ENCODE peak calls at places on chromosomes 4 and X, in four cellular contexts. A is uterus, H is pancreas, L is sigmoid colon. S is an unnamed sample. For H3K4me1, the result is how much of the 10 kb centered on the place peaks cover.

GRCh38 chr4:6227412-6228157 is 27.2 kb upstream of the JAKMIP1 start:
- DNase-seq in H (no peak), A (no peak), L (peak), S (no peak)

GRCh38 chrX:124557976-124558375 is 211.6 kb downstream of the SH2D1A start:
- DNase-seq in A (no peak), H (no peak), L (no peak), S (no peak)

GRCh38 chr4:186689476-186689875 is 34.2 kb downstream of the FAT1 start:
- DNase-seq in H (peak), L (peak), A (no peak), S (no peak)

GRCh38 chr4:80235451-80235850 is 31.0 kb upstream of the FGF5 start:
- DNase-seq in H (no peak), L (no peak), A (no peak), S (no peak)

GRCh38 chrX:68833855-68834331 is 5.1 kb downstream of the EFNB1 start:
- DNase-seq in A (no peak), H (no peak), L (peak), S (no peak)

GRCh38 chrX:153816821-153817220 is 13.5 kb downstream of the PDZD4 start:
- DNase-seq in A (no peak), H (no peak), L (no peak), S (peak)

GRCh38 chr4:144518181-144518895 is 127.6 kb upstream of the HHIP start:
- DNase-seq in H (no peak), L (no peak), A (no peak), S (no peak)

GRCh38 chr4:93299116-93299515 is 529.4 kb upstream of the ATOH1 start:
- DNase-seq in H (no peak), A (no peak), L (no peak), S (no peak)

GRCh38 chr4:101163936-101164335 is 183.4 kb downstream of the PPP3CA start:
- DNase-seq in H (no peak), L (no peak), A (no peak), S (no peak)

GRCh38 chr4:147674496-147674895 is 9.5 kb downstream of the PRMT9 start:
- DNase-seq in L (no peak), A (no peak), H (no peak), S (no peak)

GRCh38 chr4:174713181-174713580 is 115.9 kb downstream of the GLRA3 start:
- DNase-seq in L (no peak), A (no peak), H (no peak), S (no peak)

GRCh38 chrX:7347465-7347864 is 199.5 kb upstream of the PUDP start:
- DNase-seq in A (no peak), L (no peak), H (no peak), S (no peak)

GRCh38 chrX:119516157-119516702 is 48.0 kb downstream of the SLC25A5 start:
- DNase-seq in L (no peak), H (peak), A (peak), S (no peak)

GRCh38 chr4:38313175-38313574 is 350.8 kb upstream of the KLF3 start:
- DNase-seq in L (no peak), A (no peak), H (peak), S (no peak)

GRCh38 chr4:24774452-24774851 is 20.9 kb upstream of the SOD3 start:
- DNase-seq in L (no peak), H (no peak), A (no peak), S (no peak)

GRCh38 chr4:121554377-121554776 is 142.4 kb downstream of the ANXA5 start:
- DNase-seq in H (no peak), L (no peak), A (no peak), S (no peak)

GRCh38 chr4:125961626-125962025 is 646.9 kb downstream of the FAT4 start:
- DNase-seq in H (no peak), L (no peak), A (no peak), S (peak)

GRCh38 chr4:89482248-89482647 is 174.6 kb upstream of the GPRIN3 start:
- DNase-seq in L (no peak), H (no peak), A (no peak), S (no peak)

GRCh38 chr4:124334119-124334518 is 378.4 kb downstream of the ANKRD50 start:
- DNase-seq in H (no peak), A (no peak), L (no peak), S (no peak)

GRCh38 chrX:130769835-130770234 is 133.2 kb downstream of the ENOX2 start:
- DNase-seq in H (no peak), L (no peak), A (no peak), S (no peak)

GRCh38 chr4:13196721-13197120 is 287.4 kb downstream of the RAB28 start:
- DNase-seq in L (peak), H (no peak), A (no peak), S (no peak)

GRCh38 chr4:64747919-64748715 is 338.9 kb upstream of the TECRL start:
- DNase-seq in A (no peak), H (no peak), L (no peak), S (peak)

GRCh38 chrX:49077941-49078340 is 1.7 kb downstream of the WDR45 start:
- DNase-seq in L (no peak), H (no peak), A (no peak), S (no peak)

GRCh38 chr4:94214703-94215360 is 7.2 kb downstream of the SMARCAD1 start:
- DNase-seq in L (no peak), H (no peak), A (no peak), S (no peak)

GRCh38 chr4:121686265-121686664 is 10.5 kb downstream of the ANXA5 start:
- DNase-seq in A (no peak), L (no peak), H (no peak), S (no peak)

GRCh38 chrX:135740683-135741149 is 27.3 kb downstream of the CT45A3 start:
- DNase-seq in H (peak), A (no peak), L (no peak), S (peak)

GRCh38 chr4:100299019-100299418 is 108.8 kb upstream of the DDIT4L start:
- DNase-seq in A (peak), H (no peak), L (no peak), S (no peak)

GRCh38 chr4:40264497-40264896 is 67.7 kb downstream of the RHOH start:
- DNase-seq in A (no peak), L (no peak), H (no peak), S (no peak)

GRCh38 chr4:45925809-45926208 is 198.0 kb downstream of the GABRG1 start:
- DNase-seq in H (no peak), L (no peak), A (no peak), S (no peak)

GRCh38 chrX:128438082-128438481 is 385.9 kb upstream of the ACTRT1 start:
- DNase-seq in H (no peak), L (no peak), A (no peak), S (no peak)

GRCh38 chr4:40785727-40786126 is 36.0 kb downstream of the NSUN7 start:
- DNase-seq in L (no peak), H (no peak), A (no peak), S (no peak)

GRCh38 chr4:140061194-140061593 is 92.8 kb downstream of the MAML3 start:
- DNase-seq in H (no peak), A (no peak), L (no peak), S (no peak)

GRCh38 chr4:141697116-141697515 is 60.7 kb downstream of the IL15 start:
- DNase-seq in H (no peak), L (no peak), A (no peak), S (no peak)

DNA sequence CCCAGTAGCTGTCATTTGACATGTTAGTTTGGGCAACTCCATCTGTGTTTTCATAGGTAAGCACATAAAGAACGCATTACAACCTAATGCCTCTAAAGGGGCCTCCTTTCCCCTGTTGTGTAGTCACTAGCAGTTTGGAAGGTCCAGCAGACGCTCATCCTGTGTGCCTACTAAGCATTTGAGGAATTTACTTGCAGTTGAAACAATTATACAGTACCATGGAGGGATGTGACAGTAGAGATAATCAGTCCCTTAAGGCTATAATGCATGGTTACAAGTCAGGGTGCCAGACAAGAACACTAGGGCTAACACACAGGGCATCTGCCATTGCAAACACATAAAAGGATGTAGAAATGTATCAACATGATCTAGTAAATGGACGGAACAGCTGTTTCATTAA is 138.3 kb downstream of the PCDH10 start:
- DNase-seq in A (no peak), H (no peak), L (no peak), S (no peak)
- H3K27ac ChIP-seq in A (no peak), H (no peak), L (no peak), S (no peak)

GRCh38 chrX:18934708-18935107 is 49.2 kb downstream of the PHKA2 start:
- DNase-seq in L (no peak), H (no peak), A (no peak), S (no peak)

GRCh38 chrX:18933611-18934010 is 50.3 kb downstream of the PHKA2 start:
- DNase-seq in L (no peak), A (no peak), H (no peak), S (no peak)

GRCh38 chrX:18938710-18939109 is 45.2 kb downstream of the PHKA2 start:
- DNase-seq in A (no peak), H (no peak), L (no peak), S (no peak)

GRCh38 chrX:18937173-18937572 is 46.7 kb downstream of the PHKA2 start:
- DNase-seq in L (no peak), A (no peak), H (no peak), S (no peak)

GRCh38 chrX:18935893-18936292 is 48.0 kb downstream of the PHKA2 start:
- DNase-seq in H (no peak), L (no peak), A (no peak), S (no peak)
- TF ChIP-seq CTCF in H (no peak), L (no peak), A (no peak), S (no peak)

GRCh38 chrX:9569875-9570274 is 105.0 kb downstream of the TBL1X start:
- DNase-seq in L (no peak), H (no peak), A (no peak), S (no peak)
- H3K4me1 ChIP-seq in L (under half), H (under half), A (under half), S (under half)

GRCh38 chr4:107937040-107937439 is 5.7 kb downstream of the CYP2U1 start:
- DNase-seq in H (no peak), L (no peak), A (no peak), S (no peak)

GRCh38 chr4:107930821-107931774 is at the start of gene CYP2U1:
- DNase-seq in A (peak), H (peak), L (peak), S (peak)

GRCh38 chr4:107935246-107935645 is 3.9 kb downstream of the CYP2U1 start:
- DNase-seq in L (no peak), A (no peak), H (no peak), S (no peak)

GRCh38 chr4:107931775-107932321 is 499 bp downstream of the CYP2U1 start:
- DNase-seq in H (peak), A (peak), L (peak), S (peak)
- H3K27ac ChIP-seq in H (no peak), A (peak), L (peak), S (peak)

GRCh38 chrX:74537011-74537390 is 77.4 kb downstream of the RLIM start:
- DNase-seq in L (no peak), A (peak), H (no peak), S (no peak)
- TF ChIP-seq CTCF in L (no peak), A (no peak), H (no peak), S (no peak)

DNA sequence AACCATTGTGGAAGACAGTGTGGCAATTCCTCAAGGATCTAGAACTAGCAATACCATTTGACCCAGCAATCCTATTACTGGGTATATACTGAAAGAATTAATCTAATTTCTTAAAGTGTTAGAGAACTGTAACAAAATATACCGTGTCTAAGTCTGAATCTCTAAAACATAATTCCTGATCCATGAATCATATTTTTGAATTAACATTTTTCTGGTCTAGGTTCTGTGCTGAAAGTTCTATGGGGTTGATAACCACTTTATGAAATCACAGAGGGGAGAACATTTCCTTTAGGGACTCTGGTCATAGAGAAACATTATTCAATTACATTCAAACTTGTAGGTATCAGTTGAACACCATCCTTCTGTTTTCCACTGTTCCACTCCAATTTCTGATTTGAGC is 91.9 kb upstream of the ETNPPL start:
- DNase-seq in H (no peak), L (no peak), A (no peak), S (no peak)
- H3K4me1 ChIP-seq in H (under half), L (under half), A (under half), S (under half)

GRCh38 chrX:10239611-10240064 is 82.9 kb downstream of the CLCN4 start:
- DNase-seq in L (peak), A (no peak), H (no peak), S (no peak)
- H3K27ac ChIP-seq in L (no peak), A (no peak), H (no peak), S (no peak)

DNA sequence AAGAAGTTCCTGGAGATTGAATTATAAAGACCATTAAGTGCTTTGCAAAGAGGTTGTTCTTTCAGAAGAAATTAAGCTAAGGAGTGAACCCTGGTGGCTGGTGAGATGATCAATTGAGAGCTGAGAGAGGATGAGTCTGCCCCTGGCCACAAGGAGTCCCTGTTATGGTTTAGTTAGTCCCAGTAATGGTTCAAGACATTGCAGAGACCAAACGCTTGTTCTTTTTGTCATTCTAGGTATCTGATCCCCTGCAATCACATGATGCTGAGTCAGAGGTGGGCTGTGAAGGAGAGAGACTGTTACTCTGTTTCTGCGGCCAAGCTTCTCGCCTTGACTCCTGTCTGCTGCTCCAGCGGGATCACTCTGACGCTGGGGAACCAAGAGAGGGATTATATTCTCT is 114.5 kb downstream of the GATB start:
- DNase-seq in L (no peak), A (no peak), H (no peak), S (no peak)
- TF ChIP-seq CTCF in L (no peak), A (no peak), H (no peak), S (no peak)

DNA sequence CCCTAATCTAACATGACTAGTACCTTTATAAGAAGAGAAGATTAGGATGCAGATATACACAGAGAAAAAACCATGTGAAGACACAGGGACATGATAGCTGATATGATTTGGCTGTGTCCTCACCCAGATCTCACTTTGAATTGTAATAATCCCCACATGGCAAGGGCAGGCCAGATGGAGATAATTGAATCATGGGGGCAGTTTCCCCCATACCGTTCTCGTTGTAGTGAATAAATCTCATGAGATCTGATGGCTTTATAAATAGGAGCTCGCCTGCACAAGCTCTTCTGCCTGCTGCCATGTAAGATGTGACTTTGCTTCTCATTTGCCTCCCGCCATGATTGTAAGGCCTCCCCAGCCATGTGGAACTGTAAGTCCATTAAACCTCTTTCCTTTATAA is 364.3 kb downstream of the FBXW7 start:
- DNase-seq in L (no peak), A (no peak), H (no peak), S (no peak)
- H3K4me1 ChIP-seq in L (under half), A (under half), H (under half), S (under half)

DNA sequence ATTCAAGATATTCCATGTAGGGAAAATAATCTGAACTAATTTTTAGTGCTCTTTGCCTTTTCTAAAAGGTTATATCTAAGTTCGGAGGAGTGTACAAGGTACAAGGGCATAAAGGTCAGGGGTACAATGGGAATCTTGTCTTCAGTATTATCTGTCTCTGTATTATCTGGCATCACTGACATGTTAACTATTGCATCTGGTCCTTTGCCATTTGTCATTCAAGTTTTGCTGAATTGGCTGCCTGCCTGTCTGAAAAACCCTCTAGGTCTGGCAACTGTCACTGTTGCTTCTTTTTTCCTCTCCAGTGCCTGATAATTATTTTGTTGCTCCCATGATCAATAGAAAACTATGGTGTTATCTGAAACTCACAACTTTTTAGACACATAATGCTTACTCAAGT is 112.5 kb upstream of the STK26 start:
- DNase-seq in L (no peak), H (no peak), A (no peak), S (no peak)
- H3K27ac ChIP-seq in L (no peak), H (no peak), A (no peak), S (no peak)

S was measured in spleen.